ENCODE peak calls at places on chromosomes 13 and 19, in seven cellular contexts. G is adrenal gland, J is Peyer's patch, P is uterus, X is IMR-90, C is tibial nerve, H is H1. V is an unnamed sample.

GRCh38 chr19:3098141-3098514 is 4.0 kb downstream of the GNA11 start:
- DNase-seq in C (no peak), G (no peak), X (no peak), J (peak), H (no peak), P (no peak), V (no peak)

GRCh38 chr19:57771417-57771816 is 1.9 kb downstream of the ZNF586 start:
- DNase-seq in C (no peak), G (no peak), J (no peak), P (no peak), H (no peak), X (no peak), V (no peak)

GRCh38 chr13:46963874-46964273 is 67.0 kb upstream of the HTR2A start:
- DNase-seq in X (no peak), G (no peak), C (no peak), J (no peak), H (no peak), P (no peak), V (no peak)

GRCh38 chr13:62293081-62293480 is 877.4 kb upstream of the PCDH20 start:
- DNase-seq in J (no peak), G (no peak), P (no peak), X (peak), H (no peak), C (no peak), V (no peak)

GRCh38 chr19:2922987-2923386 is 21.8 kb downstream of the ZNF77 start:
- DNase-seq in X (peak), J (no peak), G (no peak), P (no peak), C (no peak), H (no peak), V (no peak)

GRCh38 chr19:35509018-35509652 is 4.3 kb downstream of the DMKN start:
- DNase-seq in H (peak), J (no peak), X (no peak), G (peak), C (no peak), P (peak), V (no peak)

GRCh38 chr13:112252744-112253590 is 123.2 kb upstream of the SPACA7 start:
- DNase-seq in C (no peak), P (no peak), X (no peak), G (no peak), H (peak), J (no peak), V (no peak)

GRCh38 chr19:11182994-11183393 is 14.4 kb downstream of the KANK2 start:
- DNase-seq in P (no peak), J (no peak), X (no peak), C (no peak), H (no peak), G (no peak), V (no peak)

GRCh38 chr19:31352296-31352781 is 3.1 kb upstream of the TSHZ3 start:
- DNase-seq in H (no peak), J (no peak), G (no peak), P (no peak), C (no peak), X (no peak), V (no peak)

GRCh38 chr19:5829567-5830315 is 9.8 kb downstream of the FUT6 start:
- DNase-seq in X (no peak), P (no peak), H (no peak), C (no peak), J (no peak), G (no peak), V (no peak)

GRCh38 chr19:45161715-45162463 is 1.1 kb upstream of the NKPD1 start:
- DNase-seq in C (no peak), G (peak), P (no peak), H (peak), J (no peak), X (peak), V (no peak)

GRCh38 chr19:1214862-1215731 is 9.5 kb downstream of the STK11 start:
- DNase-seq in P (peak), H (no peak), C (no peak), J (no peak), X (no peak), G (peak), V (no peak)

GRCh38 chr13:38176664-38177063 is 173.0 kb upstream of the UFM1 start:
- DNase-seq in G (no peak), P (no peak), C (no peak), J (no peak), X (no peak), H (no peak), V (no peak)

GRCh38 chr19:49985926-49986325 is 25.0 kb upstream of the SIGLEC11 start:
- DNase-seq in X (no peak), G (no peak), P (no peak), H (no peak), C (no peak), J (no peak), V (no peak)

GRCh38 chr19:49986354-49986753 is 25.4 kb upstream of the SIGLEC11 start:
- DNase-seq in X (no peak), P (no peak), G (no peak), H (no peak), C (no peak), J (no peak), V (no peak)

GRCh38 chr19:49984491-49984890 is 23.5 kb upstream of the SIGLEC11 start:
- DNase-seq in C (no peak), J (no peak), H (no peak), G (no peak), X (no peak), P (no peak), V (no peak)

GRCh38 chr19:49981603-49982593 is 20.9 kb upstream of the SIGLEC11 start:
- DNase-seq in P (no peak), J (no peak), X (no peak), G (peak), C (no peak), H (no peak), V (no peak)

DNA sequence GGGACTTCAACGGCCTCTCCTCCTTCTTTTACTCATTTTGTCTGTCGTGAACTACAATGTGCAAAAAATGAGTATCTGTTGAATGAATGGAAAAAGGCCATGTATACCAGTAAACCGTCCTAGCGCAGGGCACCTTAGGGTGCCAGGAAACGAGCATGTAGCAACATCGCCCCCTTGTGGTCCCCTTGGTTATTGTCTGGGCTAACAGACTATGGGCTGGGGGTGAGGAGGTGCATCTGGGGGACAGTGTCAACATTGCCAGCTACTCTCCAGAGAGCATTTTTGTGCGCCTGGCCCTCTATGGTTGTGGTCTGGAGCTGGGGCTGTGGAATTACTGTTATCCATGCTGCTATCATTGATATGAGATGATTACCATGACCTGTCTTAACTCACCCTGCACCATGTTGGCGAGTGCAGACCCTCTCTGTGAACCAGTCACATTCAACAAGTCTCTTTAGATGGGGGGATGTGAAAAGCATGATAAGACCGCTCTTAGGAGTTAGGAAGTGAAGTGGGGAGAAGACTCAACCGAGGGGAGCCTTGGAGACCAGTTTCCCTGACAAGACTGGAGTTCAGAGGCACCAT is 22.8 kb upstream of the SIGLEC11 start:
- DNase-seq in G (peak), P (peak), J (peak), X (peak), C (peak), H (peak), V (no peak)
- TF ChIP-seq POLR2A in G (no peak), P (no peak), J (no peak), X (no peak), C (no peak), H (no peak), V (no peak)

DNA sequence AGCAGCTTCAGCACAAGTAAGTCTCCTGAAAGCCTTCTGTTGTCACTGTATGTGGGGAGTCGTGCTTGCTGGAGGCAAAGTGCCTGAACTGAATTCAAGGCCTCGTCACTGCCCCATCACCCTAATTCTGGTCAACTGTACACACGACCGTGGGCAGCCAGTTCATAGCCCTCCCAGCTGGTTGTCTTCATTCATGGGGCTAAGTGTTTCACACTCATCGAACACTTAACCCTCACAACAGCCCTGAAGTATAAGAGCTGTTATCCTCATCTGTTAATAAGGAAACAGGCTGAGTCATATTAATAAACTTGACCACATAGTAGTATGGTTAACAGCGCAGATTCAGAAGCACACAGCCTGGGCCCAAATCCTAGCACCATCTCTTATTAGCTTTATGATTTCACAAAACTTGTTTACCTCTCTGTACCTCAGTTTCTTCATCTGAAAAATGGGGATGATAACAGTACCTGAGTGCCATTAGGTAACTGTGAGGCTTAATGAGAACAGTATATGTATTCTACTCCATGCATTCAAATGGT is 66.7 kb downstream of the CDADC1 start:
- DNase-seq in J (no peak), X (peak), C (no peak), H (no peak), P (no peak), G (no peak), V (no peak)
- H3K27ac ChIP-seq in J (peak), X (peak), C (peak), H (no peak), P (peak), G (peak), V (peak)

DNA sequence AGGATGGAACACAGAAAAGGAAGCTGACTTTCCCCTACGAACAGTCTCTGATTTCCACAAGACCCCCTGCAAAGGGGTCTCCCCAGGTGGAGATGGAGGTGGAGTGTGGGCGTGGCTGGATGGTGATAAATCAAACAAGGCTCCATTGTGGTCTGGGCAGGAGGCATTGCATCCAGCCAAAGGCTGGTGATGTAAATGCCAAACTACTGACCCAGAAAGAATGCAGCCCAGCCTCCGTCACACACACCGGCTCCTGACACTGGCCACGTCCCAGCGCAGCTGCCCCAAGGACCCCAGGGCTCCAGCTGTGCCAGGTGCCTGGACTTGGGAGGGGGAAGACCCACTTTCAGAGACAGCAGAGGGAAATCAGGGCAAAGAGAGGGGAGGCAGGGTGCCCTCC is 6.3 kb downstream of the SLC7A1 start:
- DNase-seq in H (no peak), X (peak), G (peak), J (no peak), C (no peak), P (no peak), V (no peak)
- TF ChIP-seq POLR2A in H (no peak), X (no peak), G (no peak), J (no peak), C (no peak), P (no peak), V (no peak)

DNA sequence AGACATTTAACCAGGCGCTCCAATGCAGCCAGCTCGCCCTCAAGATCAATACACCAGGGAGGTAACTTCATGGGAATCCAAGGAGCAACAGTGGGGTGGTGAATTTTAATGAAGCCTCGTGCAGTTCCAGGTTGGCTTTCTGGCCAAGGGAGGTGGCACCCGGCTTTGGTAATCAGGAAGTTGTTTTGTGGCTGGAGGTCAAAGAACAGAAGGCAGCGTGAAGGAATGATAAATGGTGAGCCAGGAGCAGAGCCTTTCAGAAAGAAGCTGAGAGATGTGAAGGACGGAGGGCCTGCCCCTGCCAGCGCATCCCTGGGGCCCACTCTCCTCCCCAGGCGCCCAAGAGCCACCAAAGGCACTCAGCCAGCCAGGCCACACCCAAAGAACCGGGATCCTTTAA is 188.2 kb upstream of the TSC22D1 start:
- DNase-seq in X (no peak), J (peak), G (peak), P (no peak), C (no peak), H (no peak), V (no peak)
- H3K27ac ChIP-seq in X (no peak), J (no peak), G (no peak), P (peak), C (no peak), H (no peak), V (no peak)

GRCh38 chr19:8145969-8146368 is 3.4 kb downstream of the FBN3 start:
- DNase-seq in J (no peak), H (no peak), X (no peak), G (no peak), P (no peak), C (no peak), V (no peak)

GRCh38 chr19:8141726-8142524 is 7.5 kb downstream of the FBN3 start:
- DNase-seq in X (no peak), J (no peak), P (no peak), C (no peak), H (no peak), G (no peak), V (no peak)

GRCh38 chr19:8146877-8147575 is 2.4 kb downstream of the FBN3 start:
- DNase-seq in G (no peak), X (no peak), J (no peak), C (no peak), P (no peak), H (no peak), V (no peak)

GRCh38 chr19:8144273-8144672 is 5.1 kb downstream of the FBN3 start:
- DNase-seq in X (no peak), C (no peak), J (no peak), H (no peak), G (no peak), P (no peak), V (no peak)

GRCh38 chr19:8143041-8143440 is 6.4 kb downstream of the FBN3 start:
- DNase-seq in H (no peak), P (no peak), G (no peak), C (no peak), X (no peak), J (no peak), V (no peak)
- TF ChIP-seq POLR2A in H (no peak), P (no peak), G (no peak), C (no peak), X (no peak), J (no peak), V (no peak)

GRCh38 chr19:49781394-49781793 is 14.6 kb downstream of the AP2A1 start:
- DNase-seq in G (no peak), C (no peak), P (no peak), H (no peak), J (no peak), X (no peak), V (no peak)
- H3K27ac ChIP-seq in G (peak), C (no peak), P (no peak), H (no peak), J (no peak), X (no peak), V (peak)

GRCh38 chr19:7668842-7669241 is at the start of gene RETN:
- DNase-seq in C (no peak), P (no peak), H (no peak), J (no peak), G (no peak), X (no peak), V (no peak)
- TF ChIP-seq POLR2A in C (no peak), P (no peak), H (no peak), J (no peak), G (no peak), X (no peak), V (no peak)

DNA sequence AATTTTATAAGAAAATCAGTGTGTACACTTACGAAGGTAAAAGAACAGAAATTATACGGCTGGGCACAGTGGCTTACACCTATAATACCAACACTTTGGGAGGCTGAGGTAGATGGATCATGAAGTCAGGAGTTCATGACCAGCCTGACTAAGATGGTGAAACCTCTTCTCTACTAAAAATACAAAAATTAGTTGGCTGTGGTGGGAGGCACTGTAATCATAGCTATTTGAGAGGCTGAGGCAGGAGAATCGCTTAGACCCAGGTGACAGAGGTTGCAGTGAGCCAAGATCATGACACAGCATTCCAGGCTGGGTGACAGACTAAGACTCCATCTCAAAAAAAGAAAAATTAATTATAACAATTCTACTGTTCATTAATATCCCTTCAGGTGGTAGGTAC is 151.9 kb downstream of the ZNF737 start:
- DNase-seq in G (no peak), P (no peak), X (no peak), C (no peak), H (no peak), J (no peak), V (no peak)
- H3K27ac ChIP-seq in G (no peak), P (no peak), X (no peak), C (no peak), H (no peak), J (no peak), V (no peak)

GRCh38 chr13:92017737-92018136 is 619.3 kb downstream of the GPC5 start:
- DNase-seq in X (no peak), P (no peak), H (no peak), J (no peak), G (no peak), C (no peak), V (no peak)

GRCh38 chr13:92012787-92013186 is 614.4 kb downstream of the GPC5 start:
- DNase-seq in P (no peak), H (no peak), G (no peak), X (no peak), C (no peak), J (no peak), V (no peak)
- TF ChIP-seq POLR2A in P (no peak), H (no peak), G (no peak), X (no peak), C (no peak), J (no peak), V (no peak)

GRCh38 chr19:7861619-7862412 is 12.4 kb downstream of the PRR36 start:
- DNase-seq in G (no peak), C (no peak), X (no peak), H (no peak), P (no peak), J (peak), V (no peak)
- H3K27ac ChIP-seq in G (no peak), C (no peak), X (no peak), H (no peak), P (no peak), J (no peak), V (no peak)

V was measured in esophagus squamous epithelium.